ENCODE peak calls at places on chromosomes 6 and 20, in eight cellular contexts. J is GM23248, S is PC-3, T is hepatocyte, A is OCI-LY7, N is SK-N-SH, V is neural progenitor cell, B is HCT116. X is an unnamed sample.

GRCh38 chr6:35082046-35082732 is 59.0 kb downstream of the TCP11 start:
- DNase-seq in J (no peak), S (no peak), T (no peak), A (no peak), N (no peak), V (no peak), B (no peak), X (no peak)

GRCh38 chr6:21883929-21884328 is 290.4 kb downstream of the SOX4 start:
- DNase-seq in J (no peak), S (no peak), T (no peak), A (no peak), N (no peak), V (no peak), B (no peak), X (no peak)

GRCh38 chr6:43950206-43950605 is 177.0 kb downstream of the MRPL14 start:
- DNase-seq in J (no peak), S (no peak), T (no peak), A (no peak), N (no peak), V (no peak), B (no peak), X (no peak)

GRCh38 chr6:106110167-106110826 is 24.2 kb downstream of the PRDM1 start:
- DNase-seq in J (no peak), S (no peak), T (peak), A (no peak), N (peak), V (no peak), B (no peak), X (no peak)

GRCh38 chr6:150079604-150080003 is 10.7 kb upstream of the ULBP3 start:
- DNase-seq in J (no peak), S (peak), T (no peak), A (peak), N (no peak), V (peak), B (no peak), X (peak)

GRCh38 chr6:112701201-112701600 is 354.1 kb downstream of the RFPL4B start:
- DNase-seq in J (peak), S (peak), T (peak), A (no peak), N (no peak), V (no peak), B (no peak), X (no peak)

GRCh38 chr6:113564401-113565161 is 292.6 kb upstream of the MARCKS start:
- DNase-seq in J (peak), S (no peak), T (peak), A (no peak), N (peak), V (peak), B (no peak), X (peak)

GRCh38 chr6:17994019-17994418 is 6.6 kb upstream of the KIF13A start:
- DNase-seq in J (no peak), S (no peak), T (no peak), A (no peak), N (no peak), V (no peak), B (no peak), X (no peak)

GRCh38 chr6:88633782-88634181 is 329.6 kb downstream of the RNGTT start:
- DNase-seq in J (no peak), S (no peak), T (no peak), A (no peak), N (no peak), V (no peak), B (no peak), X (no peak)

GRCh38 chr6:34671801-34672656 is 24.5 kb downstream of the ILRUN start:
- DNase-seq in J (peak), S (peak), T (no peak), A (peak), N (no peak), V (no peak), B (no peak), X (no peak)

GRCh38 chr6:45577836-45578504 is 200.2 kb upstream of the SUPT3H start:
- DNase-seq in J (peak), S (no peak), T (no peak), A (no peak), N (no peak), V (no peak), B (no peak), X (no peak)

GRCh38 chr20:44028868-44029847 is 114.5 kb downstream of the TOX2 start:
- DNase-seq in J (no peak), S (no peak), T (no peak), A (no peak), N (no peak), V (no peak), B (no peak), X (no peak)

GRCh38 chr6:158653577-158654354 is 3.9 kb downstream of the SYTL3 start:
- DNase-seq in J (no peak), S (no peak), T (no peak), A (no peak), N (no peak), V (no peak), B (no peak), X (no peak)

GRCh38 chr6:36241728-36242127 is 28.1 kb upstream of the PNPLA1 start:
- DNase-seq in J (peak), S (no peak), T (no peak), A (peak), N (no peak), V (no peak), B (no peak), X (no peak)

GRCh38 chr20:56171087-56172012 is 77.2 kb upstream of the MC3R start:
- DNase-seq in J (peak), S (peak), T (peak), A (peak), N (peak), V (peak), B (no peak), X (no peak)

GRCh38 chr20:40648505-40649072 is 40.4 kb downstream of the MAFB start:
- DNase-seq in J (no peak), S (no peak), T (peak), A (no peak), N (peak), V (no peak), B (no peak), X (no peak)

GRCh38 chr6:72911463-72912153 is 289.7 kb downstream of the KCNQ5 start:
- DNase-seq in J (no peak), S (peak), T (no peak), A (no peak), N (no peak), V (no peak), B (no peak), X (no peak)

GRCh38 chr6:140001005-140001404 is 626.6 kb upstream of the CITED2 start:
- DNase-seq in J (peak), S (no peak), T (no peak), A (no peak), N (peak), V (no peak), B (no peak), X (no peak)

GRCh38 chr20:56903858-56904257 is 274.8 kb downstream of the TFAP2C start:
- DNase-seq in J (no peak), S (no peak), T (no peak), A (no peak), N (no peak), V (no peak), B (no peak), X (no peak)

GRCh38 chr6:141607956-141608355 is 524.8 kb upstream of the GJE1 start:
- DNase-seq in J (no peak), S (no peak), T (no peak), A (no peak), N (no peak), V (no peak), B (no peak), X (no peak)

GRCh38 chr20:46568570-46569129 is 18.2 kb upstream of the OCSTAMP start:
- DNase-seq in J (peak), S (peak), T (peak), A (no peak), N (peak), V (no peak), B (no peak), X (no peak)

GRCh38 chr6:118813795-118814194 is 80.2 kb upstream of the ASF1A start:
- DNase-seq in J (peak), S (no peak), T (no peak), A (no peak), N (no peak), V (no peak), B (no peak), X (no peak)

GRCh38 chr6:53048431-53049195 is 16.6 kb upstream of the FBXO9 start:
- DNase-seq in J (peak), S (peak), T (no peak), A (peak), N (no peak), V (no peak), B (peak), X (no peak)

GRCh38 chr6:24536466-24536865 is 41.7 kb downstream of the ALDH5A1 start:
- DNase-seq in J (no peak), S (no peak), T (no peak), A (no peak), N (no peak), V (no peak), B (no peak), X (no peak)

GRCh38 chr20:48196486-48196885 is 411.2 kb upstream of the SULF2 start:
- DNase-seq in J (no peak), S (no peak), T (no peak), A (no peak), N (no peak), V (no peak), B (no peak), X (no peak)

GRCh38 chr6:129565331-129565730 is 144.6 kb downstream of the ARHGAP18 start:
- DNase-seq in J (no peak), S (no peak), T (no peak), A (no peak), N (no peak), V (no peak), B (no peak), X (peak)

GRCh38 chr20:57385940-57386339 is 5.3 kb upstream of the RBM38 start:
- DNase-seq in J (no peak), S (no peak), T (no peak), A (no peak), N (no peak), V (no peak), B (no peak), X (no peak)

GRCh38 chr20:7113577-7114466 is 346.3 kb downstream of the BMP2 start:
- DNase-seq in J (peak), S (peak), T (peak), A (peak), N (peak), V (peak), B (no peak), X (peak)
- TF ChIP-seq EZH2phosphoT487 in J (no peak), S (no peak), T (no peak), A (no peak), N (no peak), V (no peak), B (no peak), X (no peak)

GRCh38 chr20:51022803-51023616 is at the start of gene KCNG1:
- DNase-seq in J (peak), S (peak), T (peak), A (no peak), N (peak), V (peak), B (peak), X (peak)
- TF ChIP-seq EZH2phosphoT487 in J (no peak), S (no peak), T (no peak), A (no peak), N (no peak), V (peak), B (no peak), X (no peak)

DNA sequence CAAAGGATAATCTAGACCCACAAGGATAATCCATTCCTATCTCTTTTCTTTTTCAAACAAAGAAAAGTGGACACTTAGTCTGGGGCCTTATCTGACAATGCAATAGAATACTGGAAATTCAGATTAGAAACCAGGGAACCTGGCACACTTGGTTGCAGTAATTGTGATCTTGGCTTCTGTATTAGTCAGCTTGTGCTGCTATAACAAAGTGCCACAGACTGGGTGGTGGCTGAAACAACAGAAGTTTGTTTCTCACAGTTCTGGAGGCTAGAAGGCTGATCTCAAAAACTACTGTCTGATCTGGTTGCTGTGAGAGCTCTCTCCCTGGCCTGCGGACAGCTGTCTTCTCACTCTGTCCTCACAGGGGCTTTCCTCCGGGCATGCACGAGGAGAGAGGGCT is 49.4 kb downstream of the SNRNP48 start:
- DNase-seq in J (no peak), S (no peak), T (no peak), A (no peak), N (no peak), V (no peak), B (no peak), X (no peak)
- TF ChIP-seq EZH2phosphoT487 in J (no peak), S (no peak), T (no peak), A (no peak), N (no peak), V (no peak), B (no peak), X (no peak)

GRCh38 chr20:53148764-53149163 is 176.6 kb downstream of the TSHZ2 start:
- DNase-seq in J (no peak), S (no peak), T (no peak), A (no peak), N (no peak), V (no peak), B (no peak), X (no peak)

GRCh38 chr20:53149652-53150205 is 177.6 kb downstream of the TSHZ2 start:
- DNase-seq in J (no peak), S (no peak), T (peak), A (no peak), N (no peak), V (no peak), B (no peak), X (no peak)

GRCh38 chr20:53149184-53149651 is 177.1 kb downstream of the TSHZ2 start:
- DNase-seq in J (no peak), S (no peak), T (no peak), A (no peak), N (no peak), V (no peak), B (no peak), X (no peak)

GRCh38 chr20:53142651-53143177 is 170.6 kb downstream of the TSHZ2 start:
- DNase-seq in J (no peak), S (no peak), T (no peak), A (no peak), N (no peak), V (no peak), B (no peak), X (no peak)

DNA sequence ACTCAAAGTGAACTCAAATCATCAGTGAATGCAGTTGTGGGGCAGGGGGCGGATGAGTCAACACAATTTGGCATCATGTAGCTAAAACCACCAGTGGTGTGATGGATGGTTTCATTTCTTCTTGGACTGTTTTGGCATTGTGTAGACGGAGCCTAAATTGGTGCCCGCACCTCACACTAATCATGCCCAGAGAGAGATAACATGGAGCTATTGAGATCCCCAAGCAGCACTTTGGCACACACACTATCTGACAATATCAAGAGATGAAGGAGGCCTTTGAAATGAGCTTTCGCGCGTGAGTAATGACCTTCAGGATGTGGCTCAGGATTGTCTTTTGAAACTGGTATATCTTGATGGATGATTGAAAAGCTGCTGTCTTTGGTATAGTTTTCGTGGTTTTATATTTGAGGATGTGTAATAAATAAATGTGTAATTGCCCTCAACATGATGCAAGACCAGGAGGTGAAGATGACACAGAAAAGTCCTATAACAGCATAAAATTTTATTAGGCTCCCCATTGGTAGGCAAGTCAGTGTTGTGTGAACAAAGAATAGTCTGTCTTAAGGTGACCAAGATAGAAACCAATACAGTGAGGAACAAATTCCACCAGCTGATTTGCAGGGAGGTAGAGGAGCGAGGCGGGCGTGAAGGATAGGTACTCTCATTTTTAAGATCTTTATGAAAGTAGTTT is 174.2 kb downstream of the TSHZ2 start:
- DNase-seq in J (no peak), S (no peak), T (no peak), A (no peak), N (no peak), V (no peak), B (no peak), X (no peak)
- TF ChIP-seq EZH2phosphoT487 in J (no peak), S (no peak), T (no peak), A (no peak), N (no peak), V (no peak), B (no peak), X (no peak)

GRCh38 chr6:41970436-41970846 is 28.8 kb upstream of the CCND3 start:
- DNase-seq in J (peak), S (no peak), T (no peak), A (peak), N (no peak), V (no peak), B (no peak), X (no peak)
- TF ChIP-seq EZH2phosphoT487 in J (no peak), S (no peak), T (no peak), A (no peak), N (no peak), V (no peak), B (no peak), X (no peak)

GRCh38 chr20:3471397-3472021 is 691 bp downstream of the ATRN start:
- DNase-seq in J (peak), S (no peak), T (no peak), A (no peak), N (peak), V (peak), B (no peak), X (peak)
- TF ChIP-seq EZH2phosphoT487 in J (no peak), S (no peak), T (no peak), A (no peak), N (no peak), V (no peak), B (no peak), X (no peak)

DNA sequence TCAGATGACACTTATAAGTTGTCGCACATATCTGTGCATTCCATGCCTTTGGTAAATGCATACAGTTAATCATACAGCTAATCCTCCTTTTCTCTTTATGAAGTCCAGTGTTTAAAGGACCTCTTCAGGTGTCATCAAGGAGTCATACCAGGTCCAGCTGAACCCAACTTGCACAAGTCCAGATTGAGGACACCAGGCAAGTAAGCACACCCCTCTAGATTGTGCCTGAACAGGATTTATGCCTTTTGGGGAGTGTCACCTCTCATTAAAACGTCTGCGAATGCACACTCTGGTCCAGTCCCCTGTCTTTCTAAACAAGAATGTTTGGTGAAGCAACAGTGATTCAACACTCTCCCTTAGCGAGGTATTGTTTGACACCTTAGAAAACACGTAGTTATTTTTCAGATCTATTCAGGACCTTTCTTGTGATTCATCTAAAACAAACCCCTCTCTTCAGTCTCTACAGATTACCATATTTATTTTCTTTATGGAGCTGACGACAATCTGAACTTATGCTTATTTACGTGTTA is 48.4 kb downstream of the C6orf15 start:
- DNase-seq in J (no peak), S (no peak), T (no peak), A (no peak), N (no peak), V (no peak), B (no peak), X (no peak)
- TF ChIP-seq EZH2phosphoT487 in J (no peak), S (no peak), T (no peak), A (no peak), N (no peak), V (no peak), B (no peak), X (no peak)

DNA sequence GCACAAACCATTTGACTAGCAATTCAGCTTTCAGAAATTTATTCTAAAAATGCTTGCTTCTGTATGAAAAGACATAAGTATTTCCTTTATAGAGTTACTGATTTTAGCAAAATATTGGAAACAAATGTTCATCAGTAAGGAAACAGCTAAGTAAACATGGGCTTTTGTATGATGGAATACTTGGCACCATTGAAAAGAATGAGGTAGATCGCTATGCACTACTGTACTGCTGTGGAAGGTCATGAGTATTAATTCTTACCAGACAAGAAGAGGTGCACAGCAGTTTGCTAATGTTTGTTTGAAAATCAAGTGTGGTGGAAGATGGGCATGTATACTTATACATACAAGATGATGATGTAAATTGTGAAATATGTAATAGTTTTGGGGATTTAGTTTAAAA is 73.0 kb downstream of the FARS2 start:
- DNase-seq in J (no peak), S (no peak), T (no peak), A (no peak), N (no peak), V (no peak), B (no peak), X (no peak)
- TF ChIP-seq EZH2phosphoT487 in J (no peak), S (no peak), T (no peak), A (no peak), N (no peak), V (no peak), B (no peak), X (no peak)

X was measured in GM23338.